ENCODE peak calls at places on chromosomes 7 and 10, in eight cellular contexts. W is foreskin fibroblast; R is fibroblast of mammary gland; U is GM10248; H is NCI-H1417; Y is activated CD4-positive, alpha-beta T cell treated with anti-CD3 and anti-CD28 coated beads for 24 hours; Z is EH; E is SK-N-MC. I is an unnamed sample.

GRCh38 chr7:4123823-4124222 is 558.3 kb upstream of the FOXK1 start:
- DNase-seq in W (no peak), R (no peak), U (no peak), H (no peak), Y (no peak), Z (no peak), E (no peak), I (peak; percentile 25)

GRCh38 chr10:132848306-132848705 is 62.4 kb upstream of the NKX6-2 start:
- DNase-seq in W (no peak), R (no peak), U (no peak), H (no peak), Y (no peak), Z (no peak), E (no peak), I (no peak)

GRCh38 chr10:122786269-122786668 is 59.4 kb downstream of the CUZD1 start:
- DNase-seq in W (peak; percentile 12), R (peak; percentile 12), U (peak; percentile 48), H (no peak), Y (no peak), Z (peak; percentile 45), E (no peak), I (peak; percentile 41)

GRCh38 chr7:140231779-140232491 is 55.2 kb upstream of the KDM7A start:
- DNase-seq in W (no peak), R (no peak), U (no peak), H (no peak), Y (no peak), Z (no peak), E (no peak), I (no peak)

GRCh38 chr7:114026486-114027089 is 107.8 kb upstream of the PPP1R3A start:
- DNase-seq in W (peak; percentile 77), R (peak; percentile 67), U (peak; percentile 31), H (peak; percentile 87), Y (no peak), Z (peak; percentile 56), E (peak; percentile 87), I (peak; percentile 69)

GRCh38 chr7:55188590-55189446 is 170.0 kb downstream of the EGFR start:
- DNase-seq in W (no peak), R (no peak), U (no peak), H (no peak), Y (no peak), Z (no peak), E (no peak), I (no peak)

GRCh38 chr7:149762610-149763009 is 10.8 kb downstream of the ZNF467 start:
- DNase-seq in W (no peak), R (no peak), U (no peak), H (no peak), Y (no peak), Z (no peak), E (no peak), I (no peak)

GRCh38 chr10:16231734-16232133 is 205.1 kb upstream of the PTER start:
- DNase-seq in W (no peak), R (no peak), U (no peak), H (no peak), Y (no peak), Z (no peak), E (no peak), I (no peak)

GRCh38 chr7:26046150-26046549 is 105.8 kb upstream of the NFE2L3 start:
- DNase-seq in W (no peak), R (no peak), U (no peak), H (no peak), Y (no peak), Z (no peak), E (no peak), I (no peak)

GRCh38 chr10:24645784-24646183 is 77.9 kb downstream of the ARHGAP21 start:
- DNase-seq in W (peak; percentile 53), R (peak; percentile 41), U (no peak), H (no peak), Y (no peak), Z (peak; percentile 30), E (no peak), I (peak; percentile 58)

GRCh38 chr7:103862302-103863035 is 127.0 kb downstream of the RELN start:
- DNase-seq in W (no peak), R (no peak), U (no peak), H (no peak), Y (no peak), Z (no peak), E (no peak), I (no peak)